ENCODE peak calls at places on chromosome 19, in six cellular contexts. X, B, F, Z, N and T are unnamed samples.

GRCh38 chr19:13172335-13173128 is 22.3 kb downstream of the IER2 start:
- DNase-seq in X (no peak), B (peak; percentile 80), F (peak; percentile 83), Z (peak; percentile 55), N (peak; percentile 89), T (peak; percentile 85)

GRCh38 chr19:31127132-31127967 is 221.9 kb downstream of the TSHZ3 start:
- DNase-seq in X (no peak), B (no peak), F (peak; percentile 99), Z (peak; percentile 43), N (peak; percentile 91), T (peak; percentile 97)

GRCh38 chr19:39407644-39408391 is 1.2 kb downstream of the ZFP36 start:
- DNase-seq in X (peak; percentile 82), B (peak; percentile 37), F (no peak), Z (peak; percentile 60), N (peak; percentile 25), T (peak; percentile 28)

GRCh38 chr19:47372603-47373002 is 23.5 kb downstream of the DHX34 start:
- DNase-seq in X (no peak), B (no peak), F (no peak), Z (no peak), N (no peak), T (no peak)

GRCh38 chr19:12794196-12794921 is 3.1 kb downstream of the JUNB start:
- DNase-seq in X (no peak), B (no peak), F (peak; percentile 62), Z (no peak), N (peak; percentile 76), T (peak; percentile 42)

GRCh38 chr19:4957981-4958380 is 10.9 kb upstream of the KDM4B start:
- DNase-seq in X (no peak), B (no peak), F (no peak), Z (no peak), N (no peak), T (no peak)

GRCh38 chr19:39995794-39996193 is 1.1 kb upstream of the ZNF546 start:
- DNase-seq in X (no peak), B (no peak), F (no peak), Z (no peak), N (no peak), T (no peak)

GRCh38 chr19:5804516-5805464 is at the start of gene NRTN:
- DNase-seq in X (peak; percentile 67), B (no peak), F (no peak), Z (no peak), N (no peak), T (no peak)

GRCh38 chr19:50565984-50566903 is 2.0 kb downstream of the LRRC4B start:
- DNase-seq in X (no peak), B (no peak), F (no peak), Z (no peak), N (no peak), T (no peak)

DNA sequence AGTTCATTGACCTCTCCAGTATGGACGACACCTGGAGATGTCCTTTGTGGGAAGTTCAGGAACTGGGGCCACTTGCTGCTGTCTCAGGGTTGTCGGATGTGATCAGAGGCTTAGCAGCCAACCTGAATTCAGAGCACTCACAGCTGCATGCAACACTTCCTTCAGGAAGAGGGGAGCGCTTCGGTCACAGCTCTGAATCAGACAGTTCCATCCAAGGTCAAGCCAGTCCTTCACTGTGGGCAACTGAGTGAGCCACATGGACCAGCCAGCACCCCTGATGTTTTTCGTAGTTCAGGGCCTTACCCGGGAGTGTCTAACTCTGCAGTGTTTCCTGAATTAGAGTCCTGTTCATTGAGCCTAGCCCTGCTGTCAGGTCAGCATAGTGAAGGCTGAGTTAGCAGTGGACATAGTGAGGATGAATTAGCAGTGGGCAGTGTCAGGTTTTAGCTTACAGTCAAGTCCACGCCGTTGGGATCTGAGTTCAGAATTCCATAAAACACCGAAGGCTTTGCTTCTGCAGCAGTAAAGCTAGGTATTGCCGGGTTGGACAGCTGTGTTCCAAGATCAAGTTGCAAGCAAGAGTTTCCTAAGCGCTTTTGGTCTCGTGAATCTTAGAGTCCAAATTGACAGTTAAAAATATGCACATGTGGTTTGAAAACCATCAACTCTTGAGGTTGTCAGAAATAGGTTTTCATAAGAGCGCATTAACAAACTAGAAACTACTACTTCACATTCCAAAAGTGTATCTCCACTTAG is 5.1 kb downstream of the ZNF555 start:
- DNase-seq in X (no peak), B (no peak), F (no peak), Z (no peak), N (peak; percentile 75), T (peak; percentile 18)
- H3K4me3 ChIP-seq in X (no peak overlapping the region), B (no peak overlapping the region), F (no peak overlapping the region), Z (no peak overlapping the region), N (no peak overlapping the region), T (no peak overlapping the region)

GRCh38 chr19:7650148-7650547 is 13.2 kb downstream of the STXBP2 start:
- DNase-seq in X (no peak), B (no peak), F (no peak), Z (no peak), N (no peak), T (no peak)
- TF ChIP-seq CTCF in X (no peak), B (no peak), F (no peak), Z (no peak), N (no peak), T (no peak)

GRCh38 chr19:55179570-55180484 is at the start of gene SYT5:
- DNase-seq in X (peak; percentile 29), B (no peak), F (no peak), Z (no peak), N (peak; percentile 24), T (no peak)
- H3K4me3 ChIP-seq in X (peak within 1 kb of the TSS; percentile 65), B (peak within 1 kb of the TSS; percentile 26), F (peak within 1 kb of the TSS; percentile 49), Z (no peak within 1 kb of the TSS), N (peak within 1 kb of the TSS; percentile 40), T (peak within 1 kb of the TSS; percentile 47)

GRCh38 chr19:18682807-18683108 is 722 bp upstream of the CRTC1 start:
- DNase-seq in X (no peak), B (no peak), F (no peak), Z (no peak), N (no peak), T (no peak)

GRCh38 chr19:18683955-18684641 is 618 bp downstream of the CRTC1 start:
- DNase-seq in X (no peak), B (no peak), F (no peak), Z (no peak), N (no peak), T (no peak)

GRCh38 chr19:18684642-18684993 is 1.1 kb downstream of the CRTC1 start:
- DNase-seq in X (no peak), B (no peak), F (no peak), Z (no peak), N (no peak), T (no peak)

GRCh38 chr19:18685597-18686164 is 2.2 kb downstream of the CRTC1 start:
- DNase-seq in X (no peak), B (no peak), F (peak; percentile 13), Z (no peak), N (no peak), T (peak; percentile 25)

DNA sequence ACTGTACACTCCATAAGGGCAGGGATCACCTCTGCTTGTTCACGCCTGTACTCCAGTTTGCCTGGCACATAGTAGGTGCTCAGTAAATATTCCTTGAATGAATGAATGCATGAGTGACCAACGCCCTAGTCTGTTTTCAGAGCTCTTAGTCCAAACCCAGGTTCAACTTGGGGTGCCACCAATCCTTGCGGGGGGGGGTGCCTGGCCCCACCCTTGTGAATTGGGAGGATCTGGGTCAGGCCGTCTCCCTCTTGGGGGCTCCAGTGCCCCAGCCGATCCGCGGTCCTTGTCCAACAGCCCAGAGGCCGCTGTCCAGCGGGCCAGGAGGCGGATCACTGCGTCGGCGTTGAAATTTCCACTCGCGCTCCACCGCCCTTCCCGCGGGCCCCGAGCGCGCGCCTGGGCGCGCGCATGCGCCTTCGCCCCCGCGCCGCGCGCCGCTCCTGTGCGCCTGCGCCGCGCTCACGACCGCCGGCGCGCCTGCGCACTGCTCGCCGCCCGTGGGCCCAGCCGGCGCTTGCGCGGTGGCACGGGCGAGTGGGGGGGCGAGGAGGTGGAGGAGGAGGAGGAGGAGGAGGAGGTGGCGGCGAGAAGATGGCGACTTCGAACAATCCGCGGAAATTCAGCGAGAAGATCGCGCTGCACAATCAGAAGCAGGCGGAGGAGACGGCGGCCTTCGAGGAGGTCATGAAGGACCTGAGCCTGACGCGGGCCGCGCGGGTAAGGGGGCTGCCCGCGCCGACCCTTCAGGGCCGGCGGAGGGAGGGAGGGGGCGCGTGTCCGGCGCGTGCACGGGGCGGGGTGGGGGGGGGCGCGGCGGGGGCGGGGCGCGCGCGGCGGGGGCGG is at the start of gene CRTC1:
- DNase-seq in X (peak; percentile 92), B (peak; percentile 91), F (peak; percentile 79), Z (peak; percentile 94), N (peak; percentile 86), T (peak; percentile 77)
- TF ChIP-seq CTCF in X (peak; percentile 11), B (no peak), F (no peak), Z (no peak), N (no peak), T (no peak)